ENCODE peak calls at places on chromosomes 13 and 19, in seven cellular contexts. X, H, W, E, S, R and L are unnamed samples.

GRCh38 chr13:21434588-21434987 is 24.5 kb downstream of the ZDHHC20 start:
- DNase-seq in X (no peak), H (no peak), W (no peak), E (no peak), S (no peak), R (peak; percentile 51), L (no peak)

GRCh38 chr13:76620036-76620435 is 266.2 kb downstream of the KCTD12 start:
- DNase-seq in X (no peak), H (no peak), W (no peak), E (no peak), S (no peak), R (peak; percentile 55), L (no peak)

GRCh38 chr13:43494206-43494605 is 292.6 kb downstream of the ENOX1 start:
- DNase-seq in X (no peak), H (no peak), W (no peak), E (no peak), S (no peak), R (no peak), L (no peak)

GRCh38 chr19:35641515-35642151 is at the start of gene ETV2:
- DNase-seq in X (no peak), H (peak; percentile 89), W (peak; percentile 35), E (no peak), S (peak; percentile 86), R (no peak), L (peak; percentile 42)

GRCh38 chr13:99916366-99917103 is 55.0 kb downstream of the ZIC5 start:
- DNase-seq in X (no peak), H (no peak), W (peak; percentile 72), E (no peak), S (peak; percentile 84), R (peak; percentile 78), L (peak; percentile 71)

GRCh38 chr19:5200844-5201243 is 139.8 kb downstream of the PTPRS start:
- DNase-seq in X (no peak), H (no peak), W (no peak), E (no peak), S (no peak), R (peak; percentile 39), L (no peak)

GRCh38 chr13:113938716-113939115 is 35.2 kb downstream of the C13orf46 start:
- DNase-seq in X (no peak), H (no peak), W (no peak), E (no peak), S (no peak), R (no peak), L (no peak)

GRCh38 chr19:10936661-10937084 is 8.1 kb downstream of the TIMM29 start:
- DNase-seq in X (peak; percentile 80), H (peak; percentile 78), W (peak; percentile 85), E (no peak), S (peak; percentile 91), R (peak; percentile 93), L (peak; percentile 81)

GRCh38 chr13:25881946-25882574 is 169.8 kb downstream of the SHISA2 start:
- DNase-seq in X (peak; percentile 63), H (no peak), W (peak; percentile 74), E (no peak), S (peak; percentile 68), R (no peak), L (no peak)

GRCh38 chr19:40667602-40668001 is 22.8 kb downstream of the NUMBL start:
- DNase-seq in X (no peak), H (no peak), W (no peak), E (no peak), S (no peak), R (no peak), L (no peak)

GRCh38 chr13:21673592-21674270 is 2.9 kb downstream of the FGF9 start:
- DNase-seq in X (peak; percentile 72), H (peak; percentile 71), W (peak; percentile 32), E (no peak), S (peak; percentile 66), R (peak; percentile 46), L (peak; percentile 36)

GRCh38 chr19:51079486-51080110 is 3.1 kb downstream of the KLK14 start:
- DNase-seq in X (no peak), H (no peak), W (no peak), E (no peak), S (no peak), R (no peak), L (no peak)

GRCh38 chr13:20772401-20773131 is 1.2 kb downstream of the EEF1AKMT1 start:
- DNase-seq in X (no peak), H (no peak), W (no peak), E (no peak), S (no peak), R (peak; percentile 11), L (peak; percentile 1)

GRCh38 chr19:12783849-12784393 is 7.4 kb upstream of the JUNB start:
- DNase-seq in X (no peak), H (no peak), W (peak; percentile 68), E (no peak), S (no peak), R (no peak), L (no peak)

GRCh38 chr19:30690935-30691505 is 318.8 kb downstream of the ZNF536 start:
- DNase-seq in X (no peak), H (peak; percentile 39), W (no peak), E (no peak), S (peak; percentile 86), R (no peak), L (no peak)

GRCh38 chr13:50353651-50354415 is 338.6 kb downstream of the KCNRG start:
- DNase-seq in X (no peak), H (no peak), W (peak; percentile 85), E (no peak), S (no peak), R (no peak), L (peak; percentile 62)

GRCh38 chr13:97284558-97284957 is 62.4 kb downstream of the MBNL2 start:
- DNase-seq in X (no peak), H (no peak), W (no peak), E (no peak), S (no peak), R (peak; percentile 72), L (peak; percentile 50)

GRCh38 chr13:42973581-42973980 is 18.5 kb downstream of the EPSTI1 start:
- DNase-seq in X (no peak), H (no peak), W (no peak), E (no peak), S (peak; percentile 26), R (peak; percentile 48), L (no peak)

DNA sequence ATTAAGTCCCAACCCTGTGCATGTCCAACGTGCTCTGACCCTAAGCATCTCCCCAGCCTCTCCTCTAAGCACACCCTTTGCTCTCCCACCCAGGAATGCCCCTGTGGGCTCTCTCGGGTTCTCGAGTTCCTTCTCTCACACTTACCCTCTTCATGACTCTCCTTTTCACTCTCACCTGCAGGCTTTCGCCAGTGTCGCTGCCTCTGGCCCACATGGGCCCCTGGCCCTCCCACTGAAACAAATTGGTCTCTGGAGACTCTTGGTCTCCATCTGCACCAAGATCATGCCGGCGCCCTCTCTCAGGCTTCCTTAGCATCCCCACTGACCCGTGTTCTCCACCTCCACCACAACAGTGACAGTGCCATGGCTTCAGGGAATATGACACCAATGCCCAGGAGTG is 19.6 kb upstream of the SACS start:
- DNase-seq in X (no peak), H (no peak), W (no peak), E (no peak), S (no peak), R (no peak), L (no peak)
- H4K8ac ChIP-seq in X (no peak overlapping the region), H (no peak overlapping the region), W (no peak overlapping the region), E (no peak overlapping the region), S (no peak overlapping the region), R (no peak overlapping the region), L (no peak overlapping the region)

GRCh38 chr19:14796021-14796420 is 17.7 kb upstream of the ADGRE2 start:
- DNase-seq in X (no peak), H (no peak), W (no peak), E (no peak), S (no peak), R (no peak), L (no peak)

GRCh38 chr19:14798760-14799159 is 20.4 kb upstream of the ADGRE2 start:
- DNase-seq in X (no peak), H (no peak), W (no peak), E (no peak), S (no peak), R (no peak), L (no peak)

DNA sequence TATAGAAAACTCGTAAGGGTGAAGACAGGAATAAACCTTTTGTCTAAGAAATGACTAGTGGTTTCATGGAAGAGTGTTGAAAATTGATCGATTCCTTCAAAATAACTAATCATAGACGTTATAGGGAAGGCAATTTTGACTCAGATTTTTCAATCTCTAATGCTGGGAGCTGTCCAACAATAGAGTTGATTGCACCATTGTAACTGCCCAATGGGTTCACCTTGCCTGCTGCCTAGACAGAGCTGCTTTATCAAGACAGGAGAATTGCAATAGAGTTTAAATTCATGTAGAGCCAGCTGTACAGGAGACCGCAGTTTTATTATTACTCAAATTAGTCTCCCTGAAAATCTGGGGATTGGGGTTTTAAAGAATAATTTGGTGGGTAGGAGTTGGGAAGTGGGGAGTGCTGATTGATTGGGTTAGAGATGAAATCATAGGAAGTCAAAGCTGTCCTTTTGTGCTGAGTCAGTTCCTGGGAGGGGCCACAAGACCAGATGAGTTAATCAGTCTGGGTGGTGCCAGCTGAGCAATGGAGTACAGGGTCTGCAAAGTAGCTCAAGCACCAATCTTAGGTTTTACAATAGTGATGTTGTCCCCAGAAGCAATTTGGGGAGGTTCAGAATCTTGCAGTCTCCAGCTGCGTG is 16.8 kb upstream of the ADGRE2 start:
- DNase-seq in X (no peak), H (no peak), W (no peak), E (no peak), S (no peak), R (no peak), L (no peak)
- H4K8ac ChIP-seq in X (no peak overlapping the region), H (no peak overlapping the region), W (no peak overlapping the region), E (no peak overlapping the region), S (no peak overlapping the region), R (no peak overlapping the region), L (no peak overlapping the region)

GRCh38 chr13:35598790-35599369 is 122.4 kb upstream of the MAB21L1 start:
- DNase-seq in X (no peak), H (no peak), W (peak; percentile 7), E (no peak), S (no peak), R (no peak), L (peak; percentile 6)

GRCh38 chr13:35596299-35596698 is 119.8 kb upstream of the MAB21L1 start:
- DNase-seq in X (no peak), H (no peak), W (no peak), E (no peak), S (no peak), R (no peak), L (no peak)

GRCh38 chr13:35598233-35598632 is 121.7 kb upstream of the MAB21L1 start:
- DNase-seq in X (no peak), H (no peak), W (no peak), E (no peak), S (no peak), R (no peak), L (no peak)

GRCh38 chr13:35599385-35599784 is 122.9 kb upstream of the MAB21L1 start:
- DNase-seq in X (no peak), H (no peak), W (peak; percentile 37), E (no peak), S (peak; percentile 61), R (peak; percentile 16), L (no peak)

DNA sequence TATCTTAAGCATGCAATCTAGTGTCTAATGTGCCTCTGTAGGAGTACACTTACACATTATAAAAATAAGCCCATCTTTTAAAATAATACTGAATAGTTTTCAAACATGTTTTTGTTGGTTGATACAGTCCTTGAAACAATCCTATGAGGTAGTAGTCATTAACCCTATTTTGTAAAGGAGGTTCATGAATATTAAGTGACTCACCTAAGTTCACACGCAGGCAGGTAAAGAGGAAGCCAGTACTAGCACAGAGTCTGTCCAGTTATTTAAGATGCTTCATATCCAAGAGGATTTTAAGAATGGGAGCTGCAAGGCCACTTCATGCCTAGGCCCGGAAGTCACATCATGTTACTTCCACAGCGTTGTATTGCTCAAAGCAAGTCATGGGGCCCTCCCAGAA is 121.0 kb upstream of the MAB21L1 start:
- DNase-seq in X (no peak), H (no peak), W (no peak), E (no peak), S (no peak), R (no peak), L (no peak)
- H4K8ac ChIP-seq in X (no peak overlapping the region), H (no peak overlapping the region), W (no peak overlapping the region), E (no peak overlapping the region), S (no peak overlapping the region), R (no peak overlapping the region), L (no peak overlapping the region)

GRCh38 chr13:46682015-46682414 is 114.9 kb downstream of the ESD start:
- DNase-seq in X (no peak), H (no peak), W (no peak), E (no peak), S (no peak), R (no peak), L (no peak)
- H4K8ac ChIP-seq in X (no peak overlapping the region), H (no peak overlapping the region), W (no peak overlapping the region), E (no peak overlapping the region), S (no peak overlapping the region), R (no peak overlapping the region), L (no peak overlapping the region)